ENCODE peak calls at places on chromosomes 6 and 20, in six cellular contexts. Z is Kasumi-1; X is activated CD8-positive, alpha-beta memory T cell treated with anti-CD3 and anti-CD28 coated beads, Interleukin-2, amount 10 ng/mL, durations not matched to agents 7 days and 5 days; H is PC-9; Y is hippocampal formation; S is endothelial cell. A is an unnamed sample.

GRCh38 chr6:25866011-25866410 is 8.0 kb downstream of the SLC17A3 start:
- DNase-seq in Z (no peak), X (peak; percentile 45), H (peak; percentile 25), Y (no peak), S (no peak), A (no peak)

GRCh38 chr20:62907377-62908317 is 18.7 kb downstream of the DIDO1 start:
- DNase-seq in Z (peak; percentile 12), X (no peak), H (no peak), Y (no peak), S (no peak), A (no peak)

GRCh38 chr20:58141496-58141895 is 87.0 kb downstream of the ANKRD60 start:
- DNase-seq in Z (no peak), X (no peak), H (no peak), Y (no peak), S (no peak), A (peak; percentile 28)

GRCh38 chr20:50283922-50284810 is 93.5 kb downstream of the CEBPB start:
- DNase-seq in Z (peak; percentile 41), X (peak; percentile 45), H (peak; percentile 83), Y (no peak), S (no peak), A (peak; percentile 76)

GRCh38 chr20:16351415-16351814 is 221.8 kb downstream of the KIF16B start:
- DNase-seq in Z (no peak), X (no peak), H (no peak), Y (no peak), S (no peak), A (no peak)

GRCh38 chr6:81263531-81264168 is 488.8 kb downstream of the TENT5A start:
- DNase-seq in Z (no peak), X (no peak), H (no peak), Y (no peak), S (no peak), A (no peak)

GRCh38 chr6:82902290-82902689 is 163.4 kb downstream of the UBE3D start:
- DNase-seq in Z (no peak), X (no peak), H (no peak), Y (no peak), S (no peak), A (no peak)

GRCh38 chr6:140636698-140637402 is 1262.4 kb upstream of the CITED2 start:
- DNase-seq in Z (no peak), X (no peak), H (no peak), Y (no peak), S (no peak), A (no peak)

GRCh38 chr6:40341726-40342125 is 245.4 kb downstream of the LRFN2 start:
- DNase-seq in Z (no peak), X (no peak), H (no peak), Y (no peak), S (no peak), A (peak; percentile 28)

A was measured in sigmoid colon.